ENCODE peak calls at places on chromosome 5, in four cellular contexts. One of them, this sample, is unnamed.
A peak's percentile ranks its signal among the peaks of the same experiment; 100 is the strongest.

GRCh38 chr5:8581047-8581446 is 712.1 kb downstream of the MTRR start:
- DNase-seq in astrocyte of the spinal cord: no peak
- DNase-seq in fibroblast of the aortic adventitia: no peak
- DNase-seq in epithelial cell of esophagus: no peak
- DNase-seq in this sample: no peak

GRCh38 chr5:132065351-132065937 is 5.0 kb downstream of the IL3 start:
- DNase-seq in epithelial cell of esophagus: peak; percentile 82
- DNase-seq in fibroblast of the aortic adventitia: peak; percentile 73
- DNase-seq in astrocyte of the spinal cord: peak; percentile 69
- DNase-seq in this sample: peak; percentile 46

GRCh38 chr5:174581483-174581882 is 142.9 kb upstream of the MSX2 start:
- DNase-seq in epithelial cell of esophagus: no peak
- DNase-seq in astrocyte of the spinal cord: no peak
- DNase-seq in fibroblast of the aortic adventitia: no peak
- DNase-seq in this sample: no peak

GRCh38 chr5:79562351-79563246 is 48.7 kb upstream of the HOMER1 start:
- DNase-seq in fibroblast of the aortic adventitia: peak; percentile 92
- DNase-seq in astrocyte of the spinal cord: peak; percentile 50
- DNase-seq in epithelial cell of esophagus: peak; percentile 60
- DNase-seq in this sample: no peak

GRCh38 chr5:103031607-103032006 is 88.3 kb downstream of the GIN1 start:
- DNase-seq in epithelial cell of esophagus: peak; percentile 6
- DNase-seq in astrocyte of the spinal cord: peak; percentile 18
- DNase-seq in fibroblast of the aortic adventitia: no peak
- DNase-seq in this sample: no peak

GRCh38 chr5:7795311-7795710 is 55.6 kb downstream of the CFAP90 start:
- DNase-seq in fibroblast of the aortic adventitia: no peak
- DNase-seq in astrocyte of the spinal cord: no peak
- DNase-seq in epithelial cell of esophagus: no peak
- DNase-seq in this sample: no peak

GRCh38 chr5:136190904-136191303 is 2.1 kb downstream of the SMIM32 start:
- DNase-seq in epithelial cell of esophagus: no peak
- DNase-seq in astrocyte of the spinal cord: no peak
- DNase-seq in fibroblast of the aortic adventitia: no peak
- DNase-seq in this sample: no peak

GRCh38 chr5:167205881-167206280 is 1085.6 kb upstream of the WWC1 start:
- DNase-seq in astrocyte of the spinal cord: no peak
- DNase-seq in fibroblast of the aortic adventitia: no peak
- DNase-seq in epithelial cell of esophagus: no peak
- DNase-seq in this sample: no peak

GRCh38 chr5:171336486-171337206 is 27.6 kb downstream of the TLX3 start:
- DNase-seq in fibroblast of the aortic adventitia: peak; percentile 62
- DNase-seq in epithelial cell of esophagus: peak; percentile 68
- DNase-seq in astrocyte of the spinal cord: peak; percentile 58
- DNase-seq in this sample: peak; percentile 34

GRCh38 chr5:137075163-137075970 is 423.8 kb downstream of the SPOCK1 start:
- DNase-seq in epithelial cell of esophagus: peak; percentile 89
- DNase-seq in fibroblast of the aortic adventitia: peak; percentile 23
- DNase-seq in astrocyte of the spinal cord: no peak
- DNase-seq in this sample: no peak

GRCh38 chr5:156934450-156935211 is 28.4 kb downstream of the TIMD4 start:
- DNase-seq in astrocyte of the spinal cord: no peak
- DNase-seq in fibroblast of the aortic adventitia: no peak
- DNase-seq in epithelial cell of esophagus: no peak
- DNase-seq in this sample: no peak

GRCh38 chr5:1881273-1881586 is 1.5 kb downstream of the IRX4 start:
- DNase-seq in epithelial cell of esophagus: peak; percentile 43
- DNase-seq in fibroblast of the aortic adventitia: peak; percentile 16
- DNase-seq in astrocyte of the spinal cord: no peak
- DNase-seq in this sample: no peak

GRCh38 chr5:160348080-160348479 is 22.3 kb downstream of the C1QTNF2 start:
- DNase-seq in astrocyte of the spinal cord: no peak
- DNase-seq in fibroblast of the aortic adventitia: no peak
- DNase-seq in epithelial cell of esophagus: no peak
- DNase-seq in this sample: no peak

GRCh38 chr5:157020508-157021213 is 38.3 kb downstream of the HAVCR1 start:
- DNase-seq in astrocyte of the spinal cord: no peak
- DNase-seq in fibroblast of the aortic adventitia: no peak
- DNase-seq in epithelial cell of esophagus: no peak
- DNase-seq in this sample: no peak

GRCh38 chr5:25006734-25007133 is 362.0 kb upstream of the CDH10 start:
- DNase-seq in fibroblast of the aortic adventitia: peak; percentile 3
- DNase-seq in astrocyte of the spinal cord: peak; percentile 51
- DNase-seq in epithelial cell of esophagus: peak; percentile 7
- DNase-seq in this sample: peak; percentile 9

GRCh38 chr5:66238435-66238834 is 94.3 kb downstream of the SREK1 start:
- DNase-seq in astrocyte of the spinal cord: no peak
- DNase-seq in epithelial cell of esophagus: no peak
- DNase-seq in fibroblast of the aortic adventitia: no peak
- DNase-seq in this sample: no peak

GRCh38 chr5:172860520-172861443 is 26.7 kb downstream of the ERGIC1 start:
- DNase-seq in epithelial cell of esophagus: peak; percentile 50
- DNase-seq in astrocyte of the spinal cord: peak; percentile 65
- DNase-seq in fibroblast of the aortic adventitia: peak; percentile 91
- DNase-seq in this sample: peak; percentile 60

GRCh38 chr5:157390179-157390923 is 69.7 kb upstream of the NIPAL4 start:
- DNase-seq in astrocyte of the spinal cord: peak; percentile 94
- DNase-seq in fibroblast of the aortic adventitia: peak; percentile 57
- DNase-seq in epithelial cell of esophagus: peak; percentile 99
- DNase-seq in this sample: peak; percentile 45

GRCh38 chr5:119304439-119304838 is 51.4 kb upstream of the TNFAIP8 start:
- DNase-seq in astrocyte of the spinal cord: peak; percentile 45
- DNase-seq in epithelial cell of esophagus: no peak
- DNase-seq in fibroblast of the aortic adventitia: no peak
- DNase-seq in this sample: no peak

GRCh38 chr5:166430491-166431319 is 1860.7 kb upstream of the WWC1 start:
- DNase-seq in fibroblast of the aortic adventitia: no peak
- DNase-seq in astrocyte of the spinal cord: no peak
- DNase-seq in epithelial cell of esophagus: no peak
- DNase-seq in this sample: no peak

DNA sequence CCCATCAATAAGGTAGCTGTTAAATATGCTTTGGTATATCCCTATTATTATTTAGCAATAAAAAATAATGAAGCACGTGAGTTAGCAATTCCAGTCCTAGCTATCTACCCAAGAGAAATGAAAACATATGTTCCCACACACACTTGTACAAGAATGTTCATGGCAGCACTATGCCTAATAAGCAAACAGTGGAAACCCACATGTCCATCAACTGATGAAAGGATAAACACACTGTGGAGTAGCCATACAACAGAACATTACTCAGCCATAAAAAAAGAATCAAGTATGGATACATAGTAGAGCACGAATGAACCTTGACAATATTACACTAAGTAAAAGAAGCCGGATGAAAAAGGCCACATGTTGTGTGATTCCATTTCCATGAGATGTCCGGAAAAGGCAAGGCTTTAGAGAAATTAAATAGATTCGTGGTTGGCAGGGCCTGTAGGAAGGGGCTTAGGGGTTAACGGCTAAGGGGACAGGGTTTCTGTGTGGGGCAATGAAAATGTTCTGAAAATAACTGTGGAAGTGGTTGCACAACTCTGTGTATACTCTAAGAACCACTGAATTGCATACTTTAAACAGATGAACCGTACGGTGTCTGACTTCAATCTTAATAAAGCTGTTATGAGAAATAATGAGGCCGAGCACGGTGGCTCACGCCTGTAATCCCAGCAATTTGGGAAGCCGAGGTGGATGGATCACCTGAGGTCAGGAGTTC is 51.4 kb downstream of the COL23A1 start:
- DNase-seq in fibroblast of the aortic adventitia: no peak
- DNase-seq in epithelial cell of esophagus: no peak
- DNase-seq in astrocyte of the spinal cord: no peak
- DNase-seq in this sample: peak; percentile 11
- H3K4me3 ChIP-seq in fibroblast of the aortic adventitia: no peak overlapping the region
- H3K4me3 ChIP-seq in epithelial cell of esophagus: no peak overlapping the region
- H3K4me3 ChIP-seq in astrocyte of the spinal cord: no peak overlapping the region
- H3K4me3 ChIP-seq in this sample: no peak overlapping the region

DNA sequence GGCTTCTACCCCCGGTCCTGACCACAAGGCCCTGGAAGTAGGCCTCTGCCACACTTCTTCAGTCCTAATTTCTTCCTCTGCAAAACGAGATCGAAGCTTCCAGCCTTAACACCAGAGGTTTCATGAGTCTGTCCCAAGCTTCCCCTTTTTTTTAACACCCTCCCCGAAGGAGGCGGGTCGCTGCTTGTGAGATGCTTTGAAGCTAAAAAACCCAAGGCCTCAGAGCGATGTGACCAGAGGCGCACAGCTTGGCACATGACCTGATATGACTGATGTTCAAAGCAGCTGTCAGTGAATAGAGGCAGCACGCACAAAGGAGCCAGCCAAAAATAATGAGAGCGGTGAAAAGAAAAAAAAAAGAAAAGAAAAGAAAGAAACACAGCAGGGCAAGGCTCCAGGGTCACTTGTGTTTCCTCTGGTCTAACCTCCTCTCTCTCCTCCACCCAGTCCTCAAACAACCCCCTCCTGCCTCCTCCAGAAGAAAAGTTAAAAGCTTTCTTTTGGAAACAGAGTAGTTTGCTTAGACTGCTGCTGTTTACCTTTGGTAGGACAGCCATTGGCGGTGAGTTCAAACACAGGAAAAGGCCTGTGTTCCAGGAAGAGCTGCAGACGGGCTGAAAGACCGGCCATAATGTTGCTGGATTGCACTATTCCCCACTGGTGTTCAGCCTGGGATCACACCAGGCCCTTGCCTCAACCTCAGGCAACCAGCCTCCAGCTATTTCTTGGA is 10.9 kb upstream of the ZNF366 start:
- DNase-seq in epithelial cell of esophagus: no peak
- DNase-seq in fibroblast of the aortic adventitia: peak; percentile 58
- DNase-seq in astrocyte of the spinal cord: peak; percentile 80
- DNase-seq in this sample: no peak
- TF ChIP-seq CTCF in epithelial cell of esophagus: no peak
- TF ChIP-seq CTCF in fibroblast of the aortic adventitia: no peak
- TF ChIP-seq CTCF in astrocyte of the spinal cord: no peak
- TF ChIP-seq CTCF in this sample: no peak

GRCh38 chr5:127077346-127077745 is 4.0 kb upstream of the C5orf63 start:
- DNase-seq in fibroblast of the aortic adventitia: no peak
- DNase-seq in astrocyte of the spinal cord: no peak
- DNase-seq in epithelial cell of esophagus: no peak
- DNase-seq in this sample: no peak
- H3K4me3 ChIP-seq in fibroblast of the aortic adventitia: no peak overlapping the region
- H3K4me3 ChIP-seq in astrocyte of the spinal cord: no peak overlapping the region
- H3K4me3 ChIP-seq in epithelial cell of esophagus: no peak overlapping the region
- H3K4me3 ChIP-seq in this sample: no peak overlapping the region

GRCh38 chr5:135128361-135128760 is 94.3 kb upstream of the PITX1 start:
- DNase-seq in astrocyte of the spinal cord: no peak
- DNase-seq in epithelial cell of esophagus: no peak
- DNase-seq in fibroblast of the aortic adventitia: no peak
- DNase-seq in this sample: no peak

GRCh38 chr5:135126688-135127603 is 92.9 kb upstream of the PITX1 start:
- DNase-seq in fibroblast of the aortic adventitia: no peak
- DNase-seq in epithelial cell of esophagus: no peak
- DNase-seq in astrocyte of the spinal cord: no peak
- DNase-seq in this sample: no peak

GRCh38 chr5:135130526-135131215 is 96.6 kb upstream of the PITX1 start:
- DNase-seq in epithelial cell of esophagus: no peak
- DNase-seq in fibroblast of the aortic adventitia: no peak
- DNase-seq in astrocyte of the spinal cord: no peak
- DNase-seq in this sample: no peak

GRCh38 chr5:135129307-135129706 is 95.3 kb upstream of the PITX1 start:
- DNase-seq in epithelial cell of esophagus: peak; percentile 69
- DNase-seq in fibroblast of the aortic adventitia: no peak
- DNase-seq in astrocyte of the spinal cord: no peak
- DNase-seq in this sample: no peak

GRCh38 chr5:135127604-135128240 is 93.7 kb upstream of the PITX1 start:
- DNase-seq in fibroblast of the aortic adventitia: peak; percentile 80
- DNase-seq in astrocyte of the spinal cord: peak; percentile 75
- DNase-seq in epithelial cell of esophagus: peak; percentile 94
- DNase-seq in this sample: peak; percentile 12
- TF ChIP-seq CTCF in fibroblast of the aortic adventitia: no peak
- TF ChIP-seq CTCF in astrocyte of the spinal cord: no peak
- TF ChIP-seq CTCF in epithelial cell of esophagus: no peak
- TF ChIP-seq CTCF in this sample: no peak

GRCh38 chr5:33432656-33433055 is 8.1 kb upstream of the TARS1 start:
- DNase-seq in astrocyte of the spinal cord: no peak
- DNase-seq in epithelial cell of esophagus: no peak
- DNase-seq in fibroblast of the aortic adventitia: no peak
- DNase-seq in this sample: no peak

GRCh38 chr5:33430983-33431382 is 9.8 kb upstream of the TARS1 start:
- DNase-seq in astrocyte of the spinal cord: no peak
- DNase-seq in epithelial cell of esophagus: no peak
- DNase-seq in fibroblast of the aortic adventitia: no peak
- DNase-seq in this sample: no peak

GRCh38 chr5:33438996-33439395 is 1.8 kb upstream of the TARS1 start:
- DNase-seq in fibroblast of the aortic adventitia: no peak
- DNase-seq in astrocyte of the spinal cord: no peak
- DNase-seq in epithelial cell of esophagus: peak; percentile 39
- DNase-seq in this sample: no peak

GRCh38 chr5:33433303-33434255 is 7.2 kb upstream of the TARS1 start:
- DNase-seq in fibroblast of the aortic adventitia: no peak
- DNase-seq in epithelial cell of esophagus: no peak
- DNase-seq in astrocyte of the spinal cord: peak; percentile 74
- DNase-seq in this sample: no peak
- H3K4me3 ChIP-seq in fibroblast of the aortic adventitia: no peak overlapping the region
- H3K4me3 ChIP-seq in epithelial cell of esophagus: no peak overlapping the region
- H3K4me3 ChIP-seq in astrocyte of the spinal cord: no peak overlapping the region
- H3K4me3 ChIP-seq in this sample: no peak overlapping the region

GRCh38 chr5:74673011-74673790 is 11.8 kb upstream of the HEXB start:
- DNase-seq in astrocyte of the spinal cord: peak; percentile 58
- DNase-seq in epithelial cell of esophagus: peak; percentile 56
- DNase-seq in fibroblast of the aortic adventitia: peak; percentile 77
- DNase-seq in this sample: peak; percentile 39
- TF ChIP-seq CTCF in astrocyte of the spinal cord: peak; percentile 53
- TF ChIP-seq CTCF in epithelial cell of esophagus: peak; percentile 48
- TF ChIP-seq CTCF in fibroblast of the aortic adventitia: peak; percentile 46
- TF ChIP-seq CTCF in this sample: peak; percentile 21

GRCh38 chr5:168529361-168530234 is 493 bp downstream of the FBLL1 start:
- DNase-seq in astrocyte of the spinal cord: no peak
- DNase-seq in epithelial cell of esophagus: peak; percentile 6
- DNase-seq in fibroblast of the aortic adventitia: no peak
- DNase-seq in this sample: no peak

GRCh38 chr5:168532471-168532870 is 3.4 kb downstream of the FBLL1 start:
- DNase-seq in fibroblast of the aortic adventitia: no peak
- DNase-seq in astrocyte of the spinal cord: no peak
- DNase-seq in epithelial cell of esophagus: no peak
- DNase-seq in this sample: no peak

GRCh38 chr5:168531191-168531590 is 2.1 kb downstream of the FBLL1 start:
- DNase-seq in epithelial cell of esophagus: no peak
- DNase-seq in fibroblast of the aortic adventitia: no peak
- DNase-seq in astrocyte of the spinal cord: no peak
- DNase-seq in this sample: no peak

GRCh38 chr5:168531987-168532386 is 2.9 kb downstream of the FBLL1 start:
- DNase-seq in epithelial cell of esophagus: no peak
- DNase-seq in astrocyte of the spinal cord: no peak
- DNase-seq in fibroblast of the aortic adventitia: no peak
- DNase-seq in this sample: no peak

DNA sequence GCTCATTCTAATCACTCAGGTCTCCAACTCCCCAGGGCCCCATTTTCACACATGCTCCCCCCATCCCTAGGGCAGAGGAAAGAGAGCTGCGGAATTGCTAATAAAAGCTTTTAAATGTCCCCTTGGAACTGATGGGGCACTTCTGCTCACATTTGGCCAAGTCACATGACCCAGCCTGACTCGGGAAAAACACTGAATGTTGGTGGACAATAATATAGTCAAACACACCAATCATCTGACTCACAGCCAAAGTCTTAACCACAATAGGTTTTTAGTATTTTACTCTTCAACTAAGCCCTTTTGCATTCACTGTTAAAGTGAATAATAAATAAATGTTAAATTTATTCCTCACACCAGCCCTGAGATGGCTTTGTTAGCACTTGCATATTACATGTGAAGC is 1.6 kb downstream of the FBLL1 start:
- DNase-seq in epithelial cell of esophagus: no peak
- DNase-seq in astrocyte of the spinal cord: no peak
- DNase-seq in fibroblast of the aortic adventitia: no peak
- DNase-seq in this sample: no peak
- H3K4me3 ChIP-seq in epithelial cell of esophagus: no peak overlapping the region
- H3K4me3 ChIP-seq in astrocyte of the spinal cord: no peak overlapping the region
- H3K4me3 ChIP-seq in fibroblast of the aortic adventitia: no peak overlapping the region
- H3K4me3 ChIP-seq in this sample: no peak overlapping the region